ENCODE peak calls at places on chromosomes 3 and 15, in eight cellular contexts. One of them, this sample, is unnamed.

GRCh38 chr3:146314871-146315270 is 64.0 kb upstream of the PLSCR4 start:
- DNase-seq in CD4-positive, alpha-beta memory T cell: no peak
- DNase-seq in spleen: no peak
- DNase-seq in foreskin fibroblast: no peak
- DNase-seq in Panc1: no peak
- DNase-seq in thoracic aorta: no peak
- DNase-seq in astrocyte of the spinal cord: peak
- DNase-seq in brain microvascular endothelial cell: peak
- DNase-seq in this sample: no peak

GRCh38 chr15:39997031-39997430 is 42.0 kb downstream of the SRP14 start:
- DNase-seq in astrocyte of the spinal cord: peak
- DNase-seq in thoracic aorta: no peak
- DNase-seq in brain microvascular endothelial cell: no peak
- DNase-seq in foreskin fibroblast: no peak
- DNase-seq in Panc1: no peak
- DNase-seq in CD4-positive, alpha-beta memory T cell: no peak
- DNase-seq in spleen: no peak
- DNase-seq in this sample: no peak

GRCh38 chr3:149134560-149134959 is 5.1 kb downstream of the HPS3 start:
- DNase-seq in thoracic aorta: no peak
- DNase-seq in Panc1: peak
- DNase-seq in astrocyte of the spinal cord: peak
- DNase-seq in foreskin fibroblast: peak
- DNase-seq in CD4-positive, alpha-beta memory T cell: no peak
- DNase-seq in spleen: no peak
- DNase-seq in brain microvascular endothelial cell: peak
- DNase-seq in this sample: peak

GRCh38 chr3:177437513-177438337 is 240.4 kb upstream of the TBL1XR1 start:
- DNase-seq in astrocyte of the spinal cord: no peak
- DNase-seq in thoracic aorta: no peak
- DNase-seq in foreskin fibroblast: no peak
- DNase-seq in spleen: no peak
- DNase-seq in brain microvascular endothelial cell: no peak
- DNase-seq in CD4-positive, alpha-beta memory T cell: no peak
- DNase-seq in Panc1: no peak
- DNase-seq in this sample: no peak

GRCh38 chr15:58761010-58761388 is 10.1 kb upstream of the MINDY2 start:
- DNase-seq in foreskin fibroblast: no peak
- DNase-seq in astrocyte of the spinal cord: no peak
- DNase-seq in CD4-positive, alpha-beta memory T cell: no peak
- DNase-seq in thoracic aorta: no peak
- DNase-seq in brain microvascular endothelial cell: no peak
- DNase-seq in Panc1: no peak
- DNase-seq in spleen: no peak
- DNase-seq in this sample: no peak

GRCh38 chr3:126134219-126134975 is 46.0 kb downstream of the ALDH1L1 start:
- DNase-seq in Panc1: peak
- DNase-seq in thoracic aorta: no peak
- DNase-seq in astrocyte of the spinal cord: peak
- DNase-seq in brain microvascular endothelial cell: peak
- DNase-seq in foreskin fibroblast: peak
- DNase-seq in CD4-positive, alpha-beta memory T cell: no peak
- DNase-seq in spleen: peak
- DNase-seq in this sample: peak

GRCh38 chr3:171187706-171188290 is 161.3 kb upstream of the SLC2A2 start:
- DNase-seq in Panc1: no peak
- DNase-seq in CD4-positive, alpha-beta memory T cell: peak
- DNase-seq in foreskin fibroblast: peak
- DNase-seq in astrocyte of the spinal cord: no peak
- DNase-seq in spleen: no peak
- DNase-seq in thoracic aorta: no peak
- DNase-seq in brain microvascular endothelial cell: peak
- DNase-seq in this sample: no peak

GRCh38 chr3:74267583-74268184 is 346.8 kb downstream of the CNTN3 start:
- DNase-seq in foreskin fibroblast: peak
- DNase-seq in brain microvascular endothelial cell: peak
- DNase-seq in thoracic aorta: peak
- DNase-seq in astrocyte of the spinal cord: peak
- DNase-seq in Panc1: peak
- DNase-seq in spleen: no peak
- DNase-seq in CD4-positive, alpha-beta memory T cell: no peak
- DNase-seq in this sample: peak

GRCh38 chr3:30612422-30613134 is 6.2 kb downstream of the TGFBR2 start:
- DNase-seq in astrocyte of the spinal cord: no peak
- DNase-seq in CD4-positive, alpha-beta memory T cell: no peak
- DNase-seq in brain microvascular endothelial cell: no peak
- DNase-seq in thoracic aorta: no peak
- DNase-seq in Panc1: no peak
- DNase-seq in foreskin fibroblast: no peak
- DNase-seq in spleen: no peak
- DNase-seq in this sample: no peak

GRCh38 chr3:30609930-30610701 is 3.7 kb downstream of the TGFBR2 start:
- DNase-seq in spleen: no peak
- DNase-seq in Panc1: no peak
- DNase-seq in brain microvascular endothelial cell: no peak
- DNase-seq in CD4-positive, alpha-beta memory T cell: no peak
- DNase-seq in astrocyte of the spinal cord: no peak
- DNase-seq in foreskin fibroblast: no peak
- DNase-seq in thoracic aorta: no peak
- DNase-seq in this sample: no peak

GRCh38 chr3:30613135-30613825 is 6.9 kb downstream of the TGFBR2 start:
- DNase-seq in brain microvascular endothelial cell: no peak
- DNase-seq in CD4-positive, alpha-beta memory T cell: no peak
- DNase-seq in foreskin fibroblast: no peak
- DNase-seq in thoracic aorta: no peak
- DNase-seq in Panc1: no peak
- DNase-seq in spleen: no peak
- DNase-seq in astrocyte of the spinal cord: no peak
- DNase-seq in this sample: no peak

GRCh38 chr3:30611613-30612421 is 5.4 kb downstream of the TGFBR2 start:
- DNase-seq in Panc1: no peak
- DNase-seq in thoracic aorta: no peak
- DNase-seq in foreskin fibroblast: peak
- DNase-seq in spleen: no peak
- DNase-seq in CD4-positive, alpha-beta memory T cell: peak
- DNase-seq in brain microvascular endothelial cell: peak
- DNase-seq in astrocyte of the spinal cord: no peak
- DNase-seq in this sample: no peak

DNA sequence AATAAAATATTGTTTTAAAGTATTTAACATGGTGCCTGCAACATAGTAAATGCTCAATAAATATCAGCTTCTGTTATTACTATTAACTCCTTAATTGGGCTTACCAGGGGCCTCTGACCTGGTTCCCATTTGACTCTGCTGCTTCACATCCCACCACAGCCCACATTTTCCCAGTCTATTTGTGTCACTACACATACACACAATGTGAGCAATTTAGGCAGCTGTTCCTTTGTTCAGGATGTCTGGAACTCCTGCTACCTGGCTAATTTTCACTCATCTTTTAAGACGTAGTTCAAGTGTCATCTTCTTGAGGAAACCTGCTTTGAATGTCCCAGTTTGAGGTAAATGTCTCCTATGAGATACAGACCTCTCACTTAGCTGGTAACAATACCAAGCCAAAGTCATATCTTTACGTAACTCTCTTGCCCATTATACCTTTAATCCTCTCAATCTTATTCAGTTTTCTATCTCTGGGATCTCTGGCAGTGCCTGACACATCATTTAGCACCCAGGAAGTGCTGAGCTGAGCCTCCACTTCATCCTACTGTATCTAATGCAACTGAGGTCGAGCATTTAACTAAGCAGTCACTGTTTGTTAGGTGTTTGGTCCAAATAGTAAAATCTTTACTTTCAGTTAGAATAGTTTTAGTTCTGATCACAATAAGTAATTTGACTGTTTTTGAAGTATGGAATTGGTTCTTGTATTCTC is 4.5 kb downstream of the TGFBR2 start:
- DNase-seq in spleen: no peak
- DNase-seq in thoracic aorta: no peak
- DNase-seq in brain microvascular endothelial cell: no peak
- DNase-seq in astrocyte of the spinal cord: no peak
- DNase-seq in Panc1: no peak
- DNase-seq in foreskin fibroblast: no peak
- DNase-seq in CD4-positive, alpha-beta memory T cell: no peak
- DNase-seq in this sample: no peak
- H3K4me3 ChIP-seq in spleen: no peak
- H3K4me3 ChIP-seq in thoracic aorta: peak
- H3K4me3 ChIP-seq in brain microvascular endothelial cell: no peak
- H3K4me3 ChIP-seq in astrocyte of the spinal cord: peak
- H3K4me3 ChIP-seq in Panc1: no peak
- H3K4me3 ChIP-seq in foreskin fibroblast: no peak
- H3K4me3 ChIP-seq in CD4-positive, alpha-beta memory T cell: peak
- H3K4me3 ChIP-seq in this sample: no peak

GRCh38 chr15:76285241-76285825 is 25.9 kb downstream of the ETFA start:
- DNase-seq in foreskin fibroblast: peak
- DNase-seq in astrocyte of the spinal cord: no peak
- DNase-seq in Panc1: no peak
- DNase-seq in spleen: no peak
- DNase-seq in CD4-positive, alpha-beta memory T cell: no peak
- DNase-seq in thoracic aorta: no peak
- DNase-seq in brain microvascular endothelial cell: peak
- DNase-seq in this sample: no peak

GRCh38 chr15:76282451-76282850 is 28.8 kb downstream of the ETFA start:
- DNase-seq in thoracic aorta: no peak
- DNase-seq in foreskin fibroblast: no peak
- DNase-seq in spleen: no peak
- DNase-seq in CD4-positive, alpha-beta memory T cell: no peak
- DNase-seq in astrocyte of the spinal cord: no peak
- DNase-seq in Panc1: no peak
- DNase-seq in brain microvascular endothelial cell: no peak
- DNase-seq in this sample: no peak

GRCh38 chr15:76289582-76289981 is 21.7 kb downstream of the ETFA start:
- DNase-seq in Panc1: no peak
- DNase-seq in thoracic aorta: no peak
- DNase-seq in brain microvascular endothelial cell: no peak
- DNase-seq in CD4-positive, alpha-beta memory T cell: no peak
- DNase-seq in astrocyte of the spinal cord: no peak
- DNase-seq in foreskin fibroblast: no peak
- DNase-seq in spleen: no peak
- DNase-seq in this sample: no peak

DNA sequence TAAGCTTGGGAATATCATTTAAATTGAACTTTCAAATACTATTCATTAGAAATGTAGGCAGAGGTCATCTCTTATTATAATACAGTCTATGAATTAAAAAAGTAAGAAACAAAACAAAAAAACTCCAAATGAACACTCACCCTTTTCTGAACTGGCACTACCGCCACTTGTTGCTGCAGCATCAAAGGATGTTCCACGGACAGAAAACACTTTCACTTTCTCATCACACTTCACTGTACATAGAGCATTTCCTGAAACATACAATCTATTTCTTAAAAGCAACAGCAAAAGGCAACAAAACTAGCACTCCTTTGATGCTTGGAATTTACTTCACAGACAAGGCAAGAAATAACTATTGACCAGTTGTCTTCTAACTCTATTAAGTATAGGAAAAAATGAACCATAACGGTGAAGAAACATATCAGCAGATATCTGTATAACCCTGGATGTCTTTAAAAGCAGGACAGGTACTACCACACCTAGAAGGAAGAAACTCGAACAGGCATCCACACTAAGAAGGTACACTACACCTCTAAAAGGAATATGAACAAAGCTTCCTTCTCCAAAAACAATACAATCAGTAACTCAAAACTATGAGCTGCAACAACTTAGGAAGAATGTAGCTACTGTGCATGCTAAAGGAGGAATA is 24.9 kb downstream of the ETFA start:
- DNase-seq in Panc1: no peak
- DNase-seq in astrocyte of the spinal cord: no peak
- DNase-seq in foreskin fibroblast: peak
- DNase-seq in spleen: no peak
- DNase-seq in brain microvascular endothelial cell: no peak
- DNase-seq in CD4-positive, alpha-beta memory T cell: peak
- DNase-seq in thoracic aorta: no peak
- DNase-seq in this sample: no peak
- H3K4me3 ChIP-seq in Panc1: no peak
- H3K4me3 ChIP-seq in astrocyte of the spinal cord: no peak
- H3K4me3 ChIP-seq in foreskin fibroblast: peak
- H3K4me3 ChIP-seq in spleen: no peak
- H3K4me3 ChIP-seq in brain microvascular endothelial cell: no peak
- H3K4me3 ChIP-seq in CD4-positive, alpha-beta memory T cell: no peak
- H3K4me3 ChIP-seq in thoracic aorta: no peak
- H3K4me3 ChIP-seq in this sample: no peak

DNA sequence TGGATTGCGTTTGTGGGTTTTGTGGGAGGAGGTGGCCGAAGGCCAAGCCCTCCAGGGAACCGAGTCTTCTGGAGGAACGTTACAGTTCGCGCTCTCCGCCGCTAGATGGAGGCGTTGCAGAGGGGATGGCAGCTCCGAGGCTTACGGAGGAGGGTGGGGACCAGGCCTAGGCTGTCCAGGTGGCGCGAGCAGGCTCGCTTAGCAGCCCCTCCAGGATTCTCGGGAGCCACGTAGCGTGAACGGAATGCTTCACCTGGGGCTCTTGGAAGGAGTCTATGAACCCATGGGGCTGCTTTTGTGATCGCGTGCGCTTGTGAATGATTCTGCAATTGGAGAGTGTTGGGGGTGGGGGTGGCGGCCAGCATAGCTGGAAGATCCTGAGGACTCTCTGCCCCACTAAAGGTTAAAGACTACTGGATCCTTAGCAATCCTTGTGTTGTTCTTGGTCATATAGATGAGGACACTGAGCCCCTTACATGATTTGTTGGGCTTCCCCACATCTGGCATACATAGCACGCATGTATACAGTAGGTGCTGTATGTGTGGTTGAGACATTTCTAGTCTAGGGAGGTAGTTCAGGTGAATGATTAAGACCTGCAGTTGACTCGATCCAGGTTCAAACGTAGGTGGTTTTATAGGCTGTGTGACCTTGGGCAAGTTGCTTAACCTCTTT is 25.7 kb downstream of the FAM3D start:
- DNase-seq in thoracic aorta: peak
- DNase-seq in spleen: peak
- DNase-seq in brain microvascular endothelial cell: peak
- DNase-seq in CD4-positive, alpha-beta memory T cell: no peak
- DNase-seq in Panc1: peak
- DNase-seq in foreskin fibroblast: peak
- DNase-seq in astrocyte of the spinal cord: peak
- DNase-seq in this sample: peak
- H3K4me3 ChIP-seq in thoracic aorta: no peak
- H3K4me3 ChIP-seq in spleen: no peak
- H3K4me3 ChIP-seq in brain microvascular endothelial cell: no peak
- H3K4me3 ChIP-seq in CD4-positive, alpha-beta memory T cell: no peak
- H3K4me3 ChIP-seq in Panc1: no peak
- H3K4me3 ChIP-seq in foreskin fibroblast: no peak
- H3K4me3 ChIP-seq in astrocyte of the spinal cord: no peak
- H3K4me3 ChIP-seq in this sample: no peak

DNA sequence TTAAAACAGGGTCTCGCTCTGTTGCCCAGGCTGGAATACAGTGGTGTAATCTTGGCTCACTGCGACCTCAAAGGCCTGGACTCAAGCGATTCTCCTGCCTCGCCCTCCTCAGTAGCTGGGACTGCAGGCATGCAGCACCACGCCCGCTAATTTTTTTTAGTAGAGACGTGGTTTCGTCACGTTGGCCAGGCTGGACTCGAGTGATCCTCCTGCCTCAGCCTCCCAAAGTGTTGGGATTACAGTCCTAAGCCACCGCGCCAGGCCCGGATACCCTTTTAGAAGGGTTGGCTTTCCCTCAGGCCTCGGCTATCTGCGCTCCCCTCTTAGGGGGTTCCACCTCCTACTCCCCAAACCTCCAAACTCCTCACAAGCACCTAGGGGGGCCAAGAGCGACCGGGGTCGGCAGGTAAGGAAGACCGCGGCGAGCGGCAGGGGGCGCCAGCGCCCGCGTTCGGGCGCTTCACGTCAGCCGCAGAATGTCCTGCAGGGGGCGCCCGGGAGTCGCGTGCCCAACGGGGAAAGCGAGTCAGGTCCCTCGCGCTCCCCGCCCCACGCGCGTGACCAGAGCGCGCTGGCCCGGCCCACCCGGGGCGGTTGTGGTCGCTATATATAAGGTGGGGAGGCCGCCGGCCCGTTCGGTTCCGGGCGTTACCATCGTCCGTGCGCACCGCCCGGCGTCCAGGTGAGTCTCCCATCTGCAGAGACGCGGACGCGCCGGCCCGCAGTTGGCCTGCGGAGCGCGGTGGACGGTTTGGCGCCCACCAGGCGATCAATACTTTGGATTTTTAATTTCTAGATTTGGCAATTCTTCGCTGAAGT is 51.8 kb upstream of the GATM start:
- DNase-seq in foreskin fibroblast: peak
- DNase-seq in spleen: peak
- DNase-seq in astrocyte of the spinal cord: peak
- DNase-seq in brain microvascular endothelial cell: peak
- DNase-seq in Panc1: peak
- DNase-seq in CD4-positive, alpha-beta memory T cell: peak
- DNase-seq in thoracic aorta: no peak
- DNase-seq in this sample: peak
- H3K4me3 ChIP-seq in foreskin fibroblast: peak
- H3K4me3 ChIP-seq in spleen: peak
- H3K4me3 ChIP-seq in astrocyte of the spinal cord: peak
- H3K4me3 ChIP-seq in brain microvascular endothelial cell: peak
- H3K4me3 ChIP-seq in Panc1: peak
- H3K4me3 ChIP-seq in CD4-positive, alpha-beta memory T cell: peak
- H3K4me3 ChIP-seq in thoracic aorta: peak
- H3K4me3 ChIP-seq in this sample: peak